ENCODE peak calls at places on chromosomes 6 and 20, in six cellular contexts. One of them, this sample, is unnamed.

GRCh38 chr20:39214778-39215177 is 252.6 kb downstream of the DHX35 start:
- DNase-seq in pancreas: no peak
- DNase-seq in heart right ventricle: no peak
- DNase-seq in neural progenitor cell: peak; percentile 61
- DNase-seq in SJCRH30: no peak
- DNase-seq in tibial nerve: no peak
- DNase-seq in this sample: no peak

GRCh38 chr6:5590187-5590586 is 328.9 kb downstream of the FARS2 start:
- DNase-seq in heart right ventricle: peak; percentile 60
- DNase-seq in pancreas: no peak
- DNase-seq in neural progenitor cell: no peak
- DNase-seq in tibial nerve: no peak
- DNase-seq in SJCRH30: no peak
- DNase-seq in this sample: no peak

GRCh38 chr6:22036267-22036666 is 260.6 kb downstream of the PRL start:
- DNase-seq in SJCRH30: no peak
- DNase-seq in heart right ventricle: no peak
- DNase-seq in pancreas: no peak
- DNase-seq in neural progenitor cell: peak; percentile 81
- DNase-seq in tibial nerve: no peak
- DNase-seq in this sample: no peak

GRCh38 chr20:15817351-15817750 is 755.9 kb downstream of the KIF16B start:
- DNase-seq in SJCRH30: no peak
- DNase-seq in pancreas: no peak
- DNase-seq in heart right ventricle: no peak
- DNase-seq in neural progenitor cell: no peak
- DNase-seq in tibial nerve: no peak
- DNase-seq in this sample: no peak

GRCh38 chr6:52498538-52499017 is 78.3 kb downstream of the TRAM2 start:
- DNase-seq in heart right ventricle: no peak
- DNase-seq in neural progenitor cell: no peak
- DNase-seq in tibial nerve: no peak
- DNase-seq in pancreas: no peak
- DNase-seq in SJCRH30: no peak
- DNase-seq in this sample: peak; percentile 39

GRCh38 chr6:112879920-112880413 is 532.8 kb downstream of the RFPL4B start:
- DNase-seq in neural progenitor cell: peak; percentile 90
- DNase-seq in heart right ventricle: no peak
- DNase-seq in SJCRH30: no peak
- DNase-seq in tibial nerve: no peak
- DNase-seq in pancreas: peak; percentile 63
- DNase-seq in this sample: peak; percentile 50

GRCh38 chr6:49001856-49002255 is 461.2 kb downstream of the MMUT start:
- DNase-seq in neural progenitor cell: no peak
- DNase-seq in pancreas: no peak
- DNase-seq in heart right ventricle: no peak
- DNase-seq in SJCRH30: no peak
- DNase-seq in tibial nerve: no peak
- DNase-seq in this sample: no peak

GRCh38 chr6:46771556-46771955 is 21.6 kb upstream of the MEP1A start:
- DNase-seq in SJCRH30: no peak
- DNase-seq in pancreas: no peak
- DNase-seq in tibial nerve: no peak
- DNase-seq in heart right ventricle: no peak
- DNase-seq in neural progenitor cell: no peak
- DNase-seq in this sample: no peak

GRCh38 chr6:53805725-53806124 is 10.9 kb downstream of the LRRC1 start:
- DNase-seq in heart right ventricle: no peak
- DNase-seq in tibial nerve: no peak
- DNase-seq in SJCRH30: no peak
- DNase-seq in neural progenitor cell: peak; percentile 36
- DNase-seq in pancreas: no peak
- DNase-seq in this sample: no peak

GRCh38 chr20:62142252-62143117 is 709 bp downstream of the PSMA7 start:
- DNase-seq in tibial nerve: no peak
- DNase-seq in heart right ventricle: no peak
- DNase-seq in neural progenitor cell: peak; percentile 61
- DNase-seq in SJCRH30: peak; percentile 43
- DNase-seq in pancreas: peak; percentile 77
- DNase-seq in this sample: no peak

GRCh38 chr20:62143118-62143975 is at the start of the genes PSMA7 and SS18L1:
- DNase-seq in neural progenitor cell: peak; percentile 94
- DNase-seq in tibial nerve: peak; percentile 68
- DNase-seq in pancreas: peak; percentile 95
- DNase-seq in SJCRH30: peak; percentile 97
- DNase-seq in heart right ventricle: peak; percentile 88
- DNase-seq in this sample: peak; percentile 76

GRCh38 chr20:62146019-62146755 is 2.6 kb downstream of the SS18L1 start:
- DNase-seq in heart right ventricle: no peak
- DNase-seq in neural progenitor cell: no peak
- DNase-seq in SJCRH30: no peak
- DNase-seq in pancreas: no peak
- DNase-seq in tibial nerve: no peak
- DNase-seq in this sample: no peak

GRCh38 chr20:62145688-62146018 is 2.1 kb downstream of the SS18L1 start:
- DNase-seq in neural progenitor cell: no peak
- DNase-seq in heart right ventricle: no peak
- DNase-seq in tibial nerve: no peak
- DNase-seq in pancreas: no peak
- DNase-seq in SJCRH30: no peak
- DNase-seq in this sample: no peak

GRCh38 chr20:62143976-62144825 is 632 bp downstream of the SS18L1 start:
- DNase-seq in pancreas: peak; percentile 79
- DNase-seq in neural progenitor cell: peak; percentile 74
- DNase-seq in heart right ventricle: peak; percentile 60
- DNase-seq in SJCRH30: peak; percentile 87
- DNase-seq in tibial nerve: peak; percentile 31
- DNase-seq in this sample: peak; percentile 46
- H3K9me3 ChIP-seq in pancreas: no peaks in the 10 kb centered on the region
- H3K9me3 ChIP-seq in neural progenitor cell: no peaks in the 10 kb centered on the region
- H3K9me3 ChIP-seq in heart right ventricle: no peaks in the 10 kb centered on the region
- H3K9me3 ChIP-seq in SJCRH30: no peaks in the 10 kb centered on the region
- H3K9me3 ChIP-seq in tibial nerve: no peaks in the 10 kb centered on the region
- H3K9me3 ChIP-seq in this sample: no peaks in the 10 kb centered on the region

DNA sequence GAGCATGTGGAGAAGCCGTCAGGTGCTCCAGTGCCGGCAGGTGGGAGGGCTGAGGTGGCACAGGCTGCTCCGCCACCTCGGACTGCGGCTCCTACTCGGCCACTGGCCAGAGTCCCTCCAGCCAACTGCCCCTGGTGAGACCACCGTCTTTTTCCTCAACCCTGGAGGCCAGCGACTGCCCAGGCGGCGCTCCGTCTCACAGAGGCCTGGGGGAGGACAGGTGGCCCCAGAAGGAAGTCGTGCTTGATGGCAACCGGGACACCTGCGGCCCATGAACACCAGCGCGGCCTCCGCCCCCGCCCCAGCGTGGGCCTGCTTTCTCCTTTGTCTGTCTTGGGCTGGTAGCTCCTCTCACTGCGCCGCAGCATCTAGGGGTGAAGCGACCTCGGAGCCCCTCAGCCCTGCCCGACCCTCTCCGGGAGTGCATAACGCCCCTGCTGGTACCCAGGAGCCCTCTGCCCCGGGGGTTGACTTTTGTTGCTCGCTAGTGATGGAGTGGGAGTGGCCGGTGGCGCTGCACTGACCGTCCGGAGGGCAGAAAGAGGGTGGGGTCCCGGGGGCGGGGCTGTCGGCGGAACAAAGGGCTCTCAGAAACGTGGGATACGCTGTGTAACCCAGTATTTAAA is 706 bp upstream of the TUBB2B start:
- DNase-seq in SJCRH30: no peak
- DNase-seq in neural progenitor cell: peak; percentile 88
- DNase-seq in pancreas: peak; percentile 73
- DNase-seq in tibial nerve: no peak
- DNase-seq in heart right ventricle: no peak
- DNase-seq in this sample: peak; percentile 83
- H3K4me3 ChIP-seq in SJCRH30: peak overlapping the region; percentile 70
- H3K4me3 ChIP-seq in neural progenitor cell: peak overlapping the region; percentile 95
- H3K4me3 ChIP-seq in pancreas: peak overlapping the region; percentile 67
- H3K4me3 ChIP-seq in tibial nerve: peak overlapping the region; percentile 50
- H3K4me3 ChIP-seq in heart right ventricle: peak overlapping the region; percentile 37
- H3K4me3 ChIP-seq in this sample: peak overlapping the region; percentile 74

DNA sequence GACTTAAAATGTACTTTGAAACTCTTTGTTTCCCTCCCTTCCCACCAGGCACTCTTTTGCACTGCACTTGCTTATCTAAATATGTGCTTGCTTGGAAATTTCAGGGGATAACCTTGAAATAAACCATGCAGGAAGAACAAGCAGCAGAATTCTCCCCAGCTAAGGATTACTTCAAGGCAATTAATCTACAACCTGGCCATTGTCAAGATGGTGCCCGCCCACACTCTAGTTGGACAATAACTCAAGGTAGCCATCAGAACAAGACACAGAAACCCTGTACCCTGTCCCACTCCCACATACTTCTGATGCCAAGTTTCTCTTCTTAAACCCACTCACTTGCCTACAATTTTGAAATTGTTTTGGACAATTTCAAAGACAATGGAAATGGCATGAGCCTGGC is 177.1 kb upstream of the GJE1 start:
- DNase-seq in SJCRH30: no peak
- DNase-seq in pancreas: no peak
- DNase-seq in heart right ventricle: no peak
- DNase-seq in neural progenitor cell: no peak
- DNase-seq in tibial nerve: no peak
- DNase-seq in this sample: no peak
- H3K9me3 ChIP-seq in SJCRH30: no peaks in the 10 kb centered on the region
- H3K9me3 ChIP-seq in pancreas: no peaks in the 10 kb centered on the region
- H3K9me3 ChIP-seq in heart right ventricle: no peaks in the 10 kb centered on the region
- H3K9me3 ChIP-seq in neural progenitor cell: no peaks in the 10 kb centered on the region
- H3K9me3 ChIP-seq in tibial nerve: no peaks in the 10 kb centered on the region
- H3K9me3 ChIP-seq in this sample: peaks cover 4% of the 10 kb centered on the region

GRCh38 chr20:21228511-21228910 is 74.6 kb upstream of the XRN2 start:
- DNase-seq in pancreas: no peak
- DNase-seq in tibial nerve: no peak
- DNase-seq in neural progenitor cell: no peak
- DNase-seq in SJCRH30: peak; percentile 5
- DNase-seq in heart right ventricle: no peak
- DNase-seq in this sample: no peak
- H3K4me3 ChIP-seq in pancreas: no peak overlapping the region
- H3K4me3 ChIP-seq in tibial nerve: no peak overlapping the region
- H3K4me3 ChIP-seq in neural progenitor cell: no peak overlapping the region
- H3K4me3 ChIP-seq in SJCRH30: no peak overlapping the region
- H3K4me3 ChIP-seq in heart right ventricle: no peak overlapping the region
- H3K4me3 ChIP-seq in this sample: no peak overlapping the region